ENCODE peak calls at places on chromosome 9, in four cellular contexts. I, L, P and Z are unnamed samples.
A peak's percentile ranks its signal among the peaks of the same experiment; 100 is the strongest.

GRCh38 chr9:35353731-35354365 is 136.1 kb upstream of the RUSC2 start:
- DNase-seq in I (no peak), L (no peak), P (no peak), Z (no peak)

GRCh38 chr9:77502568-77502967 is 145.6 kb downstream of the GNA14 start:
- DNase-seq in I (no peak), L (no peak), P (no peak), Z (no peak)

GRCh38 chr9:223167-223566 is 8.5 kb downstream of the DOCK8 start:
- DNase-seq in I (no peak), L (no peak), P (no peak), Z (no peak)

GRCh38 chr9:127168756-127169506 is 46.5 kb upstream of the ANGPTL2 start:
- DNase-seq in I (no peak), L (peak; percentile 65), P (no peak), Z (no peak)

GRCh38 chr9:37410969-37411785 is 11.3 kb upstream of the GRHPR start:
- DNase-seq in I (peak; percentile 50), L (peak; percentile 71), P (peak; percentile 56), Z (no peak)

GRCh38 chr9:124792976-124793594 is 16.2 kb downstream of the OLFML2A start:
- DNase-seq in I (no peak), L (no peak), P (no peak), Z (no peak)

GRCh38 chr9:7653262-7653661 is 146.3 kb downstream of the DMAC1 start:
- DNase-seq in I (no peak), L (no peak), P (no peak), Z (no peak)

GRCh38 chr9:108477538-108478006 is 378.2 kb downstream of the ACTL7B start:
- DNase-seq in I (no peak), L (no peak), P (peak; percentile 32), Z (no peak)

GRCh38 chr9:88303785-88304495 is 84.3 kb upstream of the SPIN1 start:
- DNase-seq in I (no peak), L (no peak), P (no peak), Z (peak; percentile 23)

GRCh38 chr9:22028394-22028793 is 19.3 kb upstream of the CDKN2B start:
- DNase-seq in I (no peak), L (no peak), P (no peak), Z (no peak)

GRCh38 chr9:126326228-126327015 is at the start of gene MVB12B:
- DNase-seq in I (peak; percentile 49), L (peak; percentile 72), P (no peak), Z (no peak)

GRCh38 chr9:87862536-87863268 is 20.0 kb upstream of the SPATA31E1 start:
- DNase-seq in I (no peak), L (no peak), P (no peak), Z (no peak)

GRCh38 chr9:70165006-70165602 is 93.7 kb upstream of the SMC5 start:
- DNase-seq in I (no peak), L (no peak), P (no peak), Z (no peak)

GRCh38 chr9:3804148-3804547 is 278.3 kb upstream of the RFX3 start:
- DNase-seq in I (no peak), L (no peak), P (no peak), Z (no peak)

GRCh38 chr9:83572524-83572923 is 34.3 kb upstream of the FRMD3 start:
- DNase-seq in I (no peak), L (no peak), P (no peak), Z (no peak)

GRCh38 chr9:81592890-81593271 is 96.5 kb downstream of the TLE1 start:
- DNase-seq in I (no peak), L (no peak), P (no peak), Z (no peak)

GRCh38 chr9:15426019-15426418 is 3.3 kb downstream of the SNAPC3 start:
- DNase-seq in I (no peak), L (no peak), P (no peak), Z (peak; percentile 73)

GRCh38 chr9:37899041-37899440 is 4.9 kb downstream of the SLC25A51 start:
- DNase-seq in I (no peak), L (no peak), P (no peak), Z (no peak)

GRCh38 chr9:4137755-4138154 is 162.1 kb downstream of the GLIS3 start:
- DNase-seq in I (no peak), L (no peak), P (no peak), Z (no peak)

GRCh38 chr9:70083429-70083828 is 39.8 kb downstream of the MAMDC2 start:
- DNase-seq in I (no peak), L (no peak), P (no peak), Z (no peak)

GRCh38 chr9:109683521-109683920 is 96.5 kb upstream of the PALM2AKAP2 start:
- DNase-seq in I (no peak), L (no peak), P (no peak), Z (no peak)

GRCh38 chr9:121201045-121201737 is 478 bp downstream of the RAB14 start:
- DNase-seq in I (peak; percentile 45), L (peak; percentile 78), P (no peak), Z (no peak)

DNA sequence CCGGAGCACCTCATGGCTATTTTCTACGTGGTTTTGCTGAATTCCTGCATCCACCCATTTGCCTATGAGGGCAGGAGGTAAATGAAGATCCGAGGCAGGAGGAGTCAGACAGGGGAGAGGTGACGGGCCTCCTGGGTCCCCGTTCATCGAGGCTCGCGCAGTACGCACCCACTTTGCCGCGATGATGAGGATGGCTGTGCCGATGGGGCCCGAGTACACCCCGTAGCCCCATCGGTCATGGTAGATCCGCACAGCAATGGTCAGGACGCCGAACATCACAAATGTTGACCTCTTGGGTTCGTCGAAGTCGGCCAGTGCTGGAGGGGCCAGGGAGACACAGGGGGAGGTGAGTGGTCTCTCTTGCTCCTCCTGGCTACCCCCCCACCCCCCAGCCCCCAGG is 6.1 kb downstream of the MYMK start:
- DNase-seq in I (no peak), L (no peak), P (no peak), Z (no peak)
- TF ChIP-seq CREM in I (no peak), L (no peak), P (no peak), Z (no peak)

GRCh38 chr9:14057347-14058077 is 256.4 kb downstream of the NFIB start:
- DNase-seq in I (no peak), L (no peak), P (no peak), Z (no peak)
- TF ChIP-seq CREM in I (no peak), L (no peak), P (no peak), Z (no peak)

GRCh38 chr9:136014928-136015633 is 53.9 kb upstream of the UBAC1 start:
- DNase-seq in I (no peak), L (no peak), P (no peak), Z (no peak)
- TF ChIP-seq CREM in I (no peak), L (no peak), P (no peak), Z (no peak)

GRCh38 chr9:1919229-1919628 is 95.9 kb upstream of the SMARCA2 start:
- DNase-seq in I (peak; percentile 33), L (no peak), P (no peak), Z (no peak)

GRCh38 chr9:1916676-1917075 is 98.5 kb upstream of the SMARCA2 start:
- DNase-seq in I (no peak), L (no peak), P (no peak), Z (no peak)

GRCh38 chr9:1913931-1914330 is 101.2 kb upstream of the SMARCA2 start:
- DNase-seq in I (no peak), L (no peak), P (peak; percentile 6), Z (no peak)

GRCh38 chr9:1922026-1922425 is 93.1 kb upstream of the SMARCA2 start:
- DNase-seq in I (peak; percentile 23), L (no peak), P (peak; percentile 5), Z (no peak)

GRCh38 chr9:1918642-1919041 is 96.5 kb upstream of the SMARCA2 start:
- DNase-seq in I (no peak), L (no peak), P (no peak), Z (no peak)
- TF ChIP-seq CREM in I (no peak), L (no peak), P (no peak), Z (no peak)

GRCh38 chr9:95508968-95509850 is 7.6 kb downstream of the PTCH1 start:
- DNase-seq in I (peak; percentile 87), L (peak; percentile 42), P (peak; percentile 73), Z (peak; percentile 56)

GRCh38 chr9:95510610-95511231 is 6.0 kb downstream of the PTCH1 start:
- DNase-seq in I (peak; percentile 87), L (peak; percentile 85), P (peak; percentile 85), Z (peak; percentile 46)

GRCh38 chr9:95511232-95511951 is 5.4 kb downstream of the PTCH1 start:
- DNase-seq in I (peak; percentile 83), L (no peak), P (peak; percentile 48), Z (no peak)

GRCh38 chr9:95508242-95508967 is 8.4 kb downstream of the PTCH1 start:
- DNase-seq in I (peak; percentile 18), L (no peak), P (no peak), Z (no peak)

DNA sequence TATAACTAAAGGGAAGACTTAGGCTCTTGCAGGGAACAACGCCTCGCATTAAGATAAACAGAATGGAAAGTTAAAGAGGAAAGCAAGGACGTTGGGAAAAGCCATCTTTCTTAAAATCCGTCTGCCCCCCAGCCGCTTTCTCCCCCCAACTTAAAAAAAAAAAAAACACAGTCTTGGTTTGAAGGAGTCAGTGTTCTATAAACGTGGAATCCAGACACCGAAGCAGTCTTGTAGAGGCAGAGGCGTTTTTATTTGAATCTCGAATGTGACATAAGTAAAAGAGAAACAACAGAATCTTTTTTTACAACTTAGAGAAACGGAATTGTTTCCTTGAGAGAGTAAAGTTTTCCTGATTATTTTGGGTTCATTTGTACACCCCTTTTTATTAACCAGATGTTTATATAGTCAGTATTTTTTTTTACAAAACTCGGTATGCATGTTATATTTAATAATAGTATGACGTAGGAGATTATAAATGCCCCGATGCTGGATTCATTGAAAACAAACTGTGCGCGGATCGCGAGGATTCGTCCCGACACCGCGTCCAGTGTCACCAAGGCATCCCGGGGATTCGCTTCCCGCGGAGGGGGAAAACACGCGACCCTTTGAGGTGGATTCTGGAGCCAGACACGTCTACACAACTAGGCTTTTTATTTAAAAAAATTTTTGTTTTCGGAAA is 6.8 kb downstream of the PTCH1 start:
- DNase-seq in I (no peak), L (no peak), P (no peak), Z (no peak)
- TF ChIP-seq CREM in I (no peak), L (no peak), P (no peak), Z (no peak)

GRCh38 chr9:93657331-93658111 is 81.1 kb downstream of the PHF2 start:
- DNase-seq in I (peak; percentile 1), L (no peak), P (no peak), Z (no peak)

GRCh38 chr9:93659837-93660177 is 83.4 kb downstream of the PHF2 start:
- DNase-seq in I (no peak), L (no peak), P (no peak), Z (no peak)

GRCh38 chr9:93658184-93658925 is 82.0 kb downstream of the PHF2 start:
- DNase-seq in I (peak; percentile 9), L (no peak), P (no peak), Z (no peak)

GRCh38 chr9:93660647-93661046 is 84.3 kb downstream of the PHF2 start:
- DNase-seq in I (peak; percentile 7), L (no peak), P (no peak), Z (no peak)

GRCh38 chr9:93659044-93659836 is 82.9 kb downstream of the PHF2 start:
- DNase-seq in I (peak; percentile 6), L (no peak), P (no peak), Z (no peak)
- TF ChIP-seq CREM in I (no peak), L (no peak), P (no peak), Z (no peak)

GRCh38 chr9:91259162-91259561 is 102.6 kb downstream of the AUH start:
- DNase-seq in I (no peak), L (no peak), P (no peak), Z (no peak)

GRCh38 chr9:91258448-91258847 is 103.3 kb downstream of the AUH start:
- DNase-seq in I (no peak), L (no peak), P (no peak), Z (no peak)

GRCh38 chr9:91256235-91256634 is 105.5 kb downstream of the AUH start:
- DNase-seq in I (no peak), L (no peak), P (no peak), Z (no peak)

GRCh38 chr9:91253488-91253887 is 108.2 kb downstream of the AUH start:
- DNase-seq in I (no peak), L (peak; percentile 12), P (peak; percentile 7), Z (no peak)

GRCh38 chr9:91255327-91255726 is 106.4 kb downstream of the AUH start:
- DNase-seq in I (no peak), L (no peak), P (no peak), Z (no peak)
- TF ChIP-seq CREM in I (no peak), L (no peak), P (no peak), Z (no peak)